ENCODE peak calls at places on chromosome 10, in six cellular contexts. One of them, this sample, is unnamed.

GRCh38 chr10:32121648-32122047 is 65.4 kb upstream of the KIF5B start:
- DNase-seq in activated T-helper 9 cell treated with anti-CD3 and anti-CD28 coated beads, Interleukin-2, amount 50 U/mL, for 16 hours: no peak
- DNase-seq in germinal center: no peak
- DNase-seq in astrocyte of the spinal cord: no peak
- DNase-seq in GM13976: no peak
- DNase-seq in AG04450: no peak
- DNase-seq in this sample: no peak

GRCh38 chr10:90075995-90076394 is 374.6 kb downstream of the KIF20B start:
- DNase-seq in activated T-helper 9 cell treated with anti-CD3 and anti-CD28 coated beads, Interleukin-2, amount 50 U/mL, for 16 hours: no peak
- DNase-seq in germinal center: no peak
- DNase-seq in astrocyte of the spinal cord: no peak
- DNase-seq in GM13976: no peak
- DNase-seq in AG04450: no peak
- DNase-seq in this sample: no peak

GRCh38 chr10:70932415-70933196 is 44.2 kb upstream of the PCBD1 start:
- DNase-seq in activated T-helper 9 cell treated with anti-CD3 and anti-CD28 coated beads, Interleukin-2, amount 50 U/mL, for 16 hours: no peak
- DNase-seq in germinal center: no peak
- DNase-seq in astrocyte of the spinal cord: no peak
- DNase-seq in GM13976: no peak
- DNase-seq in AG04450: no peak
- DNase-seq in this sample: no peak

GRCh38 chr10:91465261-91465660 is 55.1 kb downstream of the HECTD2 start:
- DNase-seq in activated T-helper 9 cell treated with anti-CD3 and anti-CD28 coated beads, Interleukin-2, amount 50 U/mL, for 16 hours: no peak
- DNase-seq in germinal center: no peak
- DNase-seq in astrocyte of the spinal cord: no peak
- DNase-seq in GM13976: no peak
- DNase-seq in AG04450: no peak
- DNase-seq in this sample: no peak

GRCh38 chr10:2094171-2094570 is 356.8 kb upstream of the ADARB2 start:
- DNase-seq in activated T-helper 9 cell treated with anti-CD3 and anti-CD28 coated beads, Interleukin-2, amount 50 U/mL, for 16 hours: no peak
- DNase-seq in germinal center: no peak
- DNase-seq in astrocyte of the spinal cord: no peak
- DNase-seq in GM13976: no peak
- DNase-seq in AG04450: no peak
- DNase-seq in this sample: no peak

GRCh38 chr10:4137299-4137698 is 352.3 kb upstream of the KLF6 start:
- DNase-seq in activated T-helper 9 cell treated with anti-CD3 and anti-CD28 coated beads, Interleukin-2, amount 50 U/mL, for 16 hours: no peak
- DNase-seq in germinal center: no peak
- DNase-seq in astrocyte of the spinal cord: no peak
- DNase-seq in GM13976: no peak
- DNase-seq in AG04450: no peak
- DNase-seq in this sample: no peak

GRCh38 chr10:112562803-112563663 is 116.0 kb downstream of the VTI1A start:
- DNase-seq in activated T-helper 9 cell treated with anti-CD3 and anti-CD28 coated beads, Interleukin-2, amount 50 U/mL, for 16 hours: no peak
- DNase-seq in germinal center: no peak
- DNase-seq in astrocyte of the spinal cord: no peak
- DNase-seq in GM13976: no peak
- DNase-seq in AG04450: no peak
- DNase-seq in this sample: no peak

GRCh38 chr10:6563720-6564119 is 16.4 kb downstream of the PRKCQ start:
- DNase-seq in activated T-helper 9 cell treated with anti-CD3 and anti-CD28 coated beads, Interleukin-2, amount 50 U/mL, for 16 hours: no peak
- DNase-seq in germinal center: no peak
- DNase-seq in astrocyte of the spinal cord: no peak
- DNase-seq in GM13976: no peak
- DNase-seq in AG04450: no peak
- DNase-seq in this sample: no peak

GRCh38 chr10:11691319-11691755 is 50.8 kb upstream of the ECHDC3 start:
- DNase-seq in activated T-helper 9 cell treated with anti-CD3 and anti-CD28 coated beads, Interleukin-2, amount 50 U/mL, for 16 hours: no peak
- DNase-seq in germinal center: no peak
- DNase-seq in astrocyte of the spinal cord: no peak
- DNase-seq in GM13976: no peak
- DNase-seq in AG04450: no peak
- DNase-seq in this sample: no peak

GRCh38 chr10:6819301-6819700 is 239.2 kb upstream of the PRKCQ start:
- DNase-seq in activated T-helper 9 cell treated with anti-CD3 and anti-CD28 coated beads, Interleukin-2, amount 50 U/mL, for 16 hours: no peak
- DNase-seq in germinal center: no peak
- DNase-seq in astrocyte of the spinal cord: no peak
- DNase-seq in GM13976: no peak
- DNase-seq in AG04450: no peak
- DNase-seq in this sample: no peak

GRCh38 chr10:59362991-59363390 is 642 bp upstream of the FAM13C start:
- DNase-seq in activated T-helper 9 cell treated with anti-CD3 and anti-CD28 coated beads, Interleukin-2, amount 50 U/mL, for 16 hours: no peak
- DNase-seq in germinal center: no peak
- DNase-seq in astrocyte of the spinal cord: peak; percentile 57
- DNase-seq in GM13976: no peak
- DNase-seq in AG04450: no peak
- DNase-seq in this sample: no peak

GRCh38 chr10:116287906-116288501 is 15.0 kb upstream of the GFRA1 start:
- DNase-seq in activated T-helper 9 cell treated with anti-CD3 and anti-CD28 coated beads, Interleukin-2, amount 50 U/mL, for 16 hours: no peak
- DNase-seq in germinal center: no peak
- DNase-seq in astrocyte of the spinal cord: peak; percentile 72
- DNase-seq in GM13976: peak; percentile 38
- DNase-seq in AG04450: peak; percentile 7
- DNase-seq in this sample: no peak

GRCh38 chr10:21135396-21135973 is 238.4 kb upstream of the NEBL start:
- DNase-seq in activated T-helper 9 cell treated with anti-CD3 and anti-CD28 coated beads, Interleukin-2, amount 50 U/mL, for 16 hours: no peak
- DNase-seq in germinal center: no peak
- DNase-seq in astrocyte of the spinal cord: no peak
- DNase-seq in GM13976: no peak
- DNase-seq in AG04450: no peak
- DNase-seq in this sample: no peak

GRCh38 chr10:43263551-43264323 is 3.1 kb downstream of the RASGEF1A start:
- DNase-seq in activated T-helper 9 cell treated with anti-CD3 and anti-CD28 coated beads, Interleukin-2, amount 50 U/mL, for 16 hours: no peak
- DNase-seq in germinal center: peak; percentile 3
- DNase-seq in astrocyte of the spinal cord: no peak
- DNase-seq in GM13976: peak; percentile 38
- DNase-seq in AG04450: no peak
- DNase-seq in this sample: no peak

GRCh38 chr10:21524131-21524525 is 1.4 kb downstream of the SKIDA1 start:
- DNase-seq in activated T-helper 9 cell treated with anti-CD3 and anti-CD28 coated beads, Interleukin-2, amount 50 U/mL, for 16 hours: no peak
- DNase-seq in germinal center: no peak
- DNase-seq in astrocyte of the spinal cord: no peak
- DNase-seq in GM13976: no peak
- DNase-seq in AG04450: no peak
- DNase-seq in this sample: no peak

GRCh38 chr10:89414879-89415821 is 782 bp downstream of the IFIT5 start:
- DNase-seq in activated T-helper 9 cell treated with anti-CD3 and anti-CD28 coated beads, Interleukin-2, amount 50 U/mL, for 16 hours: peak; percentile 21
- DNase-seq in germinal center: peak; percentile 38
- DNase-seq in astrocyte of the spinal cord: peak; percentile 43
- DNase-seq in GM13976: peak; percentile 56
- DNase-seq in AG04450: no peak
- DNase-seq in this sample: peak; percentile 56

GRCh38 chr10:33501161-33501560 is 166.7 kb upstream of the NRP1 start:
- DNase-seq in activated T-helper 9 cell treated with anti-CD3 and anti-CD28 coated beads, Interleukin-2, amount 50 U/mL, for 16 hours: no peak
- DNase-seq in germinal center: no peak
- DNase-seq in astrocyte of the spinal cord: no peak
- DNase-seq in GM13976: no peak
- DNase-seq in AG04450: no peak
- DNase-seq in this sample: no peak

GRCh38 chr10:131971591-131971990 is 10.1 kb downstream of the BNIP3 start:
- DNase-seq in activated T-helper 9 cell treated with anti-CD3 and anti-CD28 coated beads, Interleukin-2, amount 50 U/mL, for 16 hours: no peak
- DNase-seq in germinal center: no peak
- DNase-seq in astrocyte of the spinal cord: no peak
- DNase-seq in GM13976: no peak
- DNase-seq in AG04450: no peak
- DNase-seq in this sample: no peak

GRCh38 chr10:5373321-5373720 is 8.6 kb downstream of the UCN3 start:
- DNase-seq in activated T-helper 9 cell treated with anti-CD3 and anti-CD28 coated beads, Interleukin-2, amount 50 U/mL, for 16 hours: no peak
- DNase-seq in germinal center: no peak
- DNase-seq in astrocyte of the spinal cord: no peak
- DNase-seq in GM13976: no peak
- DNase-seq in AG04450: no peak
- DNase-seq in this sample: no peak

GRCh38 chr10:118930614-118931013 is 98.9 kb upstream of the NANOS1 start:
- DNase-seq in activated T-helper 9 cell treated with anti-CD3 and anti-CD28 coated beads, Interleukin-2, amount 50 U/mL, for 16 hours: no peak
- DNase-seq in germinal center: no peak
- DNase-seq in astrocyte of the spinal cord: no peak
- DNase-seq in GM13976: no peak
- DNase-seq in AG04450: no peak
- DNase-seq in this sample: no peak

GRCh38 chr10:8674230-8674629 is 619.7 kb downstream of the GATA3 start:
- DNase-seq in activated T-helper 9 cell treated with anti-CD3 and anti-CD28 coated beads, Interleukin-2, amount 50 U/mL, for 16 hours: no peak
- DNase-seq in germinal center: no peak
- DNase-seq in astrocyte of the spinal cord: no peak
- DNase-seq in GM13976: no peak
- DNase-seq in AG04450: no peak
- DNase-seq in this sample: no peak

GRCh38 chr10:70323697-70324340 is 40.0 kb upstream of the NPFFR1 start:
- DNase-seq in activated T-helper 9 cell treated with anti-CD3 and anti-CD28 coated beads, Interleukin-2, amount 50 U/mL, for 16 hours: no peak
- DNase-seq in germinal center: no peak
- DNase-seq in astrocyte of the spinal cord: no peak
- DNase-seq in GM13976: no peak
- DNase-seq in AG04450: no peak
- DNase-seq in this sample: no peak

GRCh38 chr10:25713894-25714240 is 220.2 kb upstream of the MYO3A start:
- DNase-seq in activated T-helper 9 cell treated with anti-CD3 and anti-CD28 coated beads, Interleukin-2, amount 50 U/mL, for 16 hours: no peak
- DNase-seq in germinal center: no peak
- DNase-seq in astrocyte of the spinal cord: no peak
- DNase-seq in GM13976: no peak
- DNase-seq in AG04450: no peak
- DNase-seq in this sample: no peak

GRCh38 chr10:23158370-23158769 is 33.7 kb upstream of the PTF1A start:
- DNase-seq in activated T-helper 9 cell treated with anti-CD3 and anti-CD28 coated beads, Interleukin-2, amount 50 U/mL, for 16 hours: no peak
- DNase-seq in germinal center: peak; percentile 73
- DNase-seq in astrocyte of the spinal cord: peak; percentile 55
- DNase-seq in GM13976: peak; percentile 84
- DNase-seq in AG04450: peak; percentile 30
- DNase-seq in this sample: peak; percentile 7

GRCh38 chr10:615583-616152 is 73.8 kb downstream of the DIP2C start:
- DNase-seq in activated T-helper 9 cell treated with anti-CD3 and anti-CD28 coated beads, Interleukin-2, amount 50 U/mL, for 16 hours: no peak
- DNase-seq in germinal center: no peak
- DNase-seq in astrocyte of the spinal cord: peak; percentile 89
- DNase-seq in GM13976: no peak
- DNase-seq in AG04450: peak; percentile 77
- DNase-seq in this sample: no peak

GRCh38 chr10:27319752-27320561 is 79.4 kb upstream of the ACBD5 start:
- DNase-seq in activated T-helper 9 cell treated with anti-CD3 and anti-CD28 coated beads, Interleukin-2, amount 50 U/mL, for 16 hours: no peak
- DNase-seq in germinal center: peak; percentile 41
- DNase-seq in astrocyte of the spinal cord: peak; percentile 37
- DNase-seq in GM13976: peak; percentile 51
- DNase-seq in AG04450: no peak
- DNase-seq in this sample: no peak

GRCh38 chr10:94983555-94983954 is 45.1 kb downstream of the CYP2C9 start:
- DNase-seq in activated T-helper 9 cell treated with anti-CD3 and anti-CD28 coated beads, Interleukin-2, amount 50 U/mL, for 16 hours: no peak
- DNase-seq in germinal center: no peak
- DNase-seq in astrocyte of the spinal cord: no peak
- DNase-seq in GM13976: no peak
- DNase-seq in AG04450: no peak
- DNase-seq in this sample: no peak

GRCh38 chr10:25113231-25114035 is 61.4 kb upstream of the GPR158 start:
- DNase-seq in activated T-helper 9 cell treated with anti-CD3 and anti-CD28 coated beads, Interleukin-2, amount 50 U/mL, for 16 hours: no peak
- DNase-seq in germinal center: peak; percentile 20
- DNase-seq in astrocyte of the spinal cord: peak; percentile 81
- DNase-seq in GM13976: peak; percentile 60
- DNase-seq in AG04450: peak; percentile 10
- DNase-seq in this sample: no peak

GRCh38 chr10:3427316-3427715 is 254.7 kb upstream of the PITRM1 start:
- DNase-seq in activated T-helper 9 cell treated with anti-CD3 and anti-CD28 coated beads, Interleukin-2, amount 50 U/mL, for 16 hours: no peak
- DNase-seq in germinal center: no peak
- DNase-seq in astrocyte of the spinal cord: no peak
- DNase-seq in GM13976: no peak
- DNase-seq in AG04450: no peak
- DNase-seq in this sample: no peak

GRCh38 chr10:46544989-46545791 is 11.3 kb downstream of the GPRIN2 start:
- DNase-seq in activated T-helper 9 cell treated with anti-CD3 and anti-CD28 coated beads, Interleukin-2, amount 50 U/mL, for 16 hours: no peak
- DNase-seq in germinal center: peak; percentile 70
- DNase-seq in astrocyte of the spinal cord: no peak
- DNase-seq in GM13976: peak; percentile 64
- DNase-seq in AG04450: no peak
- DNase-seq in this sample: no peak

This sample was measured in central memory CD4-positive, alpha-beta T cell.